ENCODE peak calls at places on chromosomes 2 and 18, in six cellular contexts. One of them, this sample, is unnamed.

GRCh38 chr2:220046507-220046906 is 419.1 kb downstream of the SLC4A3 start:
- DNase-seq in central memory CD4-positive, alpha-beta T cell: no peak
- DNase-seq in GM10248: no peak
- DNase-seq in activated CD8-positive, alpha-beta memory T cell treated with anti-CD3 and anti-CD28 coated beads for 4 hours: no peak
- DNase-seq in NCI-H1092 treated with DMSO at 0.1 percent for 48 hours: no peak
- DNase-seq in fibroblast of mammary gland: no peak
- DNase-seq in this sample: no peak

GRCh38 chr2:111055735-111056134 is 65.0 kb upstream of the BCL2L11 start:
- DNase-seq in fibroblast of mammary gland: no peak
- DNase-seq in central memory CD4-positive, alpha-beta T cell: no peak
- DNase-seq in GM10248: no peak
- DNase-seq in activated CD8-positive, alpha-beta memory T cell treated with anti-CD3 and anti-CD28 coated beads for 4 hours: no peak
- DNase-seq in NCI-H1092 treated with DMSO at 0.1 percent for 48 hours: no peak
- DNase-seq in this sample: no peak

GRCh38 chr18:35473562-35473961 is 24.2 kb downstream of the INO80C start:
- DNase-seq in central memory CD4-positive, alpha-beta T cell: no peak
- DNase-seq in activated CD8-positive, alpha-beta memory T cell treated with anti-CD3 and anti-CD28 coated beads for 4 hours: no peak
- DNase-seq in fibroblast of mammary gland: no peak
- DNase-seq in GM10248: no peak
- DNase-seq in NCI-H1092 treated with DMSO at 0.1 percent for 48 hours: no peak
- DNase-seq in this sample: no peak

GRCh38 chr2:149857344-149857743 is 269.8 kb upstream of the MMADHC start:
- DNase-seq in central memory CD4-positive, alpha-beta T cell: no peak
- DNase-seq in fibroblast of mammary gland: peak; percentile 60
- DNase-seq in NCI-H1092 treated with DMSO at 0.1 percent for 48 hours: no peak
- DNase-seq in GM10248: no peak
- DNase-seq in activated CD8-positive, alpha-beta memory T cell treated with anti-CD3 and anti-CD28 coated beads for 4 hours: no peak
- DNase-seq in this sample: no peak

GRCh38 chr2:181971032-181971431 is 14.6 kb upstream of the PPP1R1C start:
- DNase-seq in fibroblast of mammary gland: no peak
- DNase-seq in NCI-H1092 treated with DMSO at 0.1 percent for 48 hours: no peak
- DNase-seq in activated CD8-positive, alpha-beta memory T cell treated with anti-CD3 and anti-CD28 coated beads for 4 hours: no peak
- DNase-seq in central memory CD4-positive, alpha-beta T cell: no peak
- DNase-seq in GM10248: no peak
- DNase-seq in this sample: no peak

GRCh38 chr2:7517122-7517487 is 599.9 kb downstream of the RNF144A start:
- DNase-seq in activated CD8-positive, alpha-beta memory T cell treated with anti-CD3 and anti-CD28 coated beads for 4 hours: no peak
- DNase-seq in central memory CD4-positive, alpha-beta T cell: peak; percentile 10
- DNase-seq in GM10248: no peak
- DNase-seq in NCI-H1092 treated with DMSO at 0.1 percent for 48 hours: no peak
- DNase-seq in fibroblast of mammary gland: peak; percentile 65
- DNase-seq in this sample: no peak

GRCh38 chr2:159712929-159713575 is 746 bp downstream of the MARCHF7 start:
- DNase-seq in central memory CD4-positive, alpha-beta T cell: no peak
- DNase-seq in GM10248: no peak
- DNase-seq in fibroblast of mammary gland: peak; percentile 14
- DNase-seq in NCI-H1092 treated with DMSO at 0.1 percent for 48 hours: peak; percentile 37
- DNase-seq in activated CD8-positive, alpha-beta memory T cell treated with anti-CD3 and anti-CD28 coated beads for 4 hours: no peak
- DNase-seq in this sample: no peak

GRCh38 chr2:96359310-96359709 is 23.7 kb downstream of the NCAPH start:
- DNase-seq in activated CD8-positive, alpha-beta memory T cell treated with anti-CD3 and anti-CD28 coated beads for 4 hours: no peak
- DNase-seq in NCI-H1092 treated with DMSO at 0.1 percent for 48 hours: no peak
- DNase-seq in central memory CD4-positive, alpha-beta T cell: peak; percentile 37
- DNase-seq in GM10248: no peak
- DNase-seq in fibroblast of mammary gland: no peak
- DNase-seq in this sample: peak; percentile 23

GRCh38 chr2:177254433-177255226 is 9.9 kb downstream of the NFE2L2 start:
- DNase-seq in activated CD8-positive, alpha-beta memory T cell treated with anti-CD3 and anti-CD28 coated beads for 4 hours: no peak
- DNase-seq in fibroblast of mammary gland: peak; percentile 36
- DNase-seq in NCI-H1092 treated with DMSO at 0.1 percent for 48 hours: no peak
- DNase-seq in central memory CD4-positive, alpha-beta T cell: no peak
- DNase-seq in GM10248: no peak
- DNase-seq in this sample: peak; percentile 30

GRCh38 chr2:157182834-157183396 is 74.6 kb upstream of the GALNT5 start:
- DNase-seq in activated CD8-positive, alpha-beta memory T cell treated with anti-CD3 and anti-CD28 coated beads for 4 hours: no peak
- DNase-seq in central memory CD4-positive, alpha-beta T cell: no peak
- DNase-seq in fibroblast of mammary gland: peak; percentile 96
- DNase-seq in NCI-H1092 treated with DMSO at 0.1 percent for 48 hours: no peak
- DNase-seq in GM10248: no peak
- DNase-seq in this sample: no peak

GRCh38 chr2:71000780-71001591 is 6.3 kb upstream of the TEX261 start:
- DNase-seq in activated CD8-positive, alpha-beta memory T cell treated with anti-CD3 and anti-CD28 coated beads for 4 hours: peak; percentile 66
- DNase-seq in NCI-H1092 treated with DMSO at 0.1 percent for 48 hours: peak; percentile 41
- DNase-seq in GM10248: peak; percentile 87
- DNase-seq in fibroblast of mammary gland: peak; percentile 61
- DNase-seq in central memory CD4-positive, alpha-beta T cell: peak; percentile 75
- DNase-seq in this sample: peak; percentile 84

GRCh38 chr2:76413436-76413835 is 702.7 kb upstream of the GCFC2 start:
- DNase-seq in NCI-H1092 treated with DMSO at 0.1 percent for 48 hours: no peak
- DNase-seq in activated CD8-positive, alpha-beta memory T cell treated with anti-CD3 and anti-CD28 coated beads for 4 hours: no peak
- DNase-seq in central memory CD4-positive, alpha-beta T cell: no peak
- DNase-seq in fibroblast of mammary gland: no peak
- DNase-seq in GM10248: no peak
- DNase-seq in this sample: no peak

GRCh38 chr18:7764406-7764805 is 197.3 kb downstream of the PTPRM start:
- DNase-seq in fibroblast of mammary gland: no peak
- DNase-seq in GM10248: no peak
- DNase-seq in activated CD8-positive, alpha-beta memory T cell treated with anti-CD3 and anti-CD28 coated beads for 4 hours: no peak
- DNase-seq in central memory CD4-positive, alpha-beta T cell: no peak
- DNase-seq in NCI-H1092 treated with DMSO at 0.1 percent for 48 hours: no peak
- DNase-seq in this sample: no peak

GRCh38 chr2:10231551-10232085 is 71.1 kb upstream of the HPCAL1 start:
- DNase-seq in GM10248: no peak
- DNase-seq in central memory CD4-positive, alpha-beta T cell: no peak
- DNase-seq in fibroblast of mammary gland: no peak
- DNase-seq in activated CD8-positive, alpha-beta memory T cell treated with anti-CD3 and anti-CD28 coated beads for 4 hours: no peak
- DNase-seq in NCI-H1092 treated with DMSO at 0.1 percent for 48 hours: no peak
- DNase-seq in this sample: no peak

GRCh38 chr2:223941579-223942277 is 3.4 kb downstream of the WDFY1 start:
- DNase-seq in NCI-H1092 treated with DMSO at 0.1 percent for 48 hours: no peak
- DNase-seq in activated CD8-positive, alpha-beta memory T cell treated with anti-CD3 and anti-CD28 coated beads for 4 hours: no peak
- DNase-seq in central memory CD4-positive, alpha-beta T cell: peak; percentile 34
- DNase-seq in GM10248: peak; percentile 62
- DNase-seq in fibroblast of mammary gland: peak; percentile 88
- DNase-seq in this sample: no peak

GRCh38 chr2:66553370-66553769 is 118.4 kb downstream of the MEIS1 start:
- DNase-seq in NCI-H1092 treated with DMSO at 0.1 percent for 48 hours: peak; percentile 37
- DNase-seq in activated CD8-positive, alpha-beta memory T cell treated with anti-CD3 and anti-CD28 coated beads for 4 hours: no peak
- DNase-seq in GM10248: no peak
- DNase-seq in fibroblast of mammary gland: no peak
- DNase-seq in central memory CD4-positive, alpha-beta T cell: no peak
- DNase-seq in this sample: no peak

GRCh38 chr2:172333206-172333605 is 94.2 kb upstream of the ITGA6 start:
- DNase-seq in central memory CD4-positive, alpha-beta T cell: no peak
- DNase-seq in NCI-H1092 treated with DMSO at 0.1 percent for 48 hours: no peak
- DNase-seq in activated CD8-positive, alpha-beta memory T cell treated with anti-CD3 and anti-CD28 coated beads for 4 hours: no peak
- DNase-seq in GM10248: no peak
- DNase-seq in fibroblast of mammary gland: no peak
- DNase-seq in this sample: no peak

GRCh38 chr18:76558881-76559667 is 64.0 kb upstream of the ZNF516 start:
- DNase-seq in GM10248: no peak
- DNase-seq in central memory CD4-positive, alpha-beta T cell: no peak
- DNase-seq in fibroblast of mammary gland: peak; percentile 22
- DNase-seq in activated CD8-positive, alpha-beta memory T cell treated with anti-CD3 and anti-CD28 coated beads for 4 hours: no peak
- DNase-seq in NCI-H1092 treated with DMSO at 0.1 percent for 48 hours: no peak
- DNase-seq in this sample: no peak

GRCh38 chr2:208062113-208062512 is 36.8 kb upstream of the PLEKHM3 start:
- DNase-seq in activated CD8-positive, alpha-beta memory T cell treated with anti-CD3 and anti-CD28 coated beads for 4 hours: no peak
- DNase-seq in NCI-H1092 treated with DMSO at 0.1 percent for 48 hours: no peak
- DNase-seq in GM10248: no peak
- DNase-seq in fibroblast of mammary gland: peak; percentile 60
- DNase-seq in central memory CD4-positive, alpha-beta T cell: peak; percentile 1
- DNase-seq in this sample: no peak

GRCh38 chr2:9770308-9771100 is 72.8 kb upstream of the TAF1B start:
- DNase-seq in activated CD8-positive, alpha-beta memory T cell treated with anti-CD3 and anti-CD28 coated beads for 4 hours: no peak
- DNase-seq in fibroblast of mammary gland: peak; percentile 72
- DNase-seq in central memory CD4-positive, alpha-beta T cell: peak; percentile 54
- DNase-seq in NCI-H1092 treated with DMSO at 0.1 percent for 48 hours: peak; percentile 40
- DNase-seq in GM10248: peak; percentile 73
- DNase-seq in this sample: no peak

GRCh38 chr2:241225545-241225944 is 37.1 kb downstream of the ANO7 start:
- DNase-seq in NCI-H1092 treated with DMSO at 0.1 percent for 48 hours: no peak
- DNase-seq in central memory CD4-positive, alpha-beta T cell: no peak
- DNase-seq in fibroblast of mammary gland: no peak
- DNase-seq in GM10248: no peak
- DNase-seq in activated CD8-positive, alpha-beta memory T cell treated with anti-CD3 and anti-CD28 coated beads for 4 hours: no peak
- DNase-seq in this sample: no peak

GRCh38 chr2:43425659-43426058 is 170.2 kb downstream of the THADA start:
- DNase-seq in central memory CD4-positive, alpha-beta T cell: no peak
- DNase-seq in fibroblast of mammary gland: no peak
- DNase-seq in NCI-H1092 treated with DMSO at 0.1 percent for 48 hours: no peak
- DNase-seq in activated CD8-positive, alpha-beta memory T cell treated with anti-CD3 and anti-CD28 coated beads for 4 hours: no peak
- DNase-seq in GM10248: no peak
- DNase-seq in this sample: no peak

This sample was measured in B cell.